ENCODE peak calls at places on chromosomes 5 and 9, in ten cellular contexts. Z is mesothelial cell of epicardium; T is fibroblast of mammary gland; F is psoas muscle; N is ovary; H is foreskin fibroblast; E is endothelial cell; B is gastrocnemius medialis; Y is esophagus squamous epithelium; G is CD4-positive, alpha-beta T cell. U is an unnamed sample.

GRCh38 chr5:97967292-97967691 is 784.2 kb upstream of the RIOK2 start:
- DNase-seq in Z (no peak), T (no peak), F (no peak), N (no peak), H (no peak), E (no peak), B (no peak), Y (no peak), G (no peak), U (no peak)

GRCh38 chr9:79559501-79560181 is 12.1 kb upstream of the TLE4 start:
- DNase-seq in Z (no peak), T (no peak), F (no peak), N (no peak), H (no peak), E (no peak), B (no peak), Y (no peak), G (no peak), U (no peak)

GRCh38 chr9:133658442-133659431 is 22.6 kb downstream of the DBH start:
- DNase-seq in Z (peak), T (peak), F (peak), N (no peak), H (peak), E (no peak), B (peak), Y (no peak), G (no peak), U (no peak)

GRCh38 chr5:106964102-106964501 is 706.6 kb downstream of the EFNA5 start:
- DNase-seq in Z (no peak), T (no peak), F (no peak), N (no peak), H (peak), E (no peak), B (no peak), Y (no peak), G (no peak), U (no peak)

GRCh38 chr9:133439337-133439736 is 17.2 kb downstream of the ADAMTS13 start:
- DNase-seq in Z (no peak), T (no peak), F (no peak), N (no peak), H (no peak), E (no peak), B (no peak), Y (no peak), G (no peak), U (no peak)

GRCh38 chr5:3343911-3344310 is 251.7 kb upstream of the IRX1 start:
- DNase-seq in Z (no peak), T (no peak), F (no peak), N (no peak), H (no peak), E (no peak), B (no peak), Y (no peak), G (no peak), U (no peak)

GRCh38 chr5:109410389-109411174 is 808 bp upstream of the PJA2 start:
- DNase-seq in Z (peak), T (peak), F (peak), N (peak), H (peak), E (peak), B (peak), Y (peak), G (peak), U (peak)

GRCh38 chr9:138114501-138115245 is 237.1 kb downstream of the CACNA1B start:
- DNase-seq in Z (peak), T (no peak), F (no peak), N (no peak), H (no peak), E (no peak), B (no peak), Y (no peak), G (no peak), U (no peak)

GRCh38 chr9:112051812-112052211 is 123.3 kb downstream of the SUSD1 start:
- DNase-seq in Z (no peak), T (peak), F (no peak), N (no peak), H (peak), E (no peak), B (no peak), Y (no peak), G (no peak), U (no peak)

GRCh38 chr9:113952651-113953050 is 76.5 kb downstream of the ZNF618 start:
- DNase-seq in Z (no peak), T (no peak), F (no peak), N (no peak), H (no peak), E (no peak), B (no peak), Y (no peak), G (no peak), U (no peak)

GRCh38 chr5:115262066-115262404 is 642 bp downstream of the PGGT1B start:
- DNase-seq in Z (no peak), T (no peak), F (no peak), N (no peak), H (peak), E (no peak), B (no peak), Y (no peak), G (no peak), U (no peak)

GRCh38 chr9:27276182-27277030 is 20.5 kb downstream of the EQTN start:
- DNase-seq in Z (no peak), T (peak), F (no peak), N (no peak), H (peak), E (peak), B (no peak), Y (no peak), G (no peak), U (no peak)

GRCh38 chr5:60102961-60103683 is 209.6 kb upstream of the PDE4D start:
- DNase-seq in Z (no peak), T (peak), F (no peak), N (no peak), H (peak), E (no peak), B (no peak), Y (no peak), G (no peak), U (no peak)

DNA sequence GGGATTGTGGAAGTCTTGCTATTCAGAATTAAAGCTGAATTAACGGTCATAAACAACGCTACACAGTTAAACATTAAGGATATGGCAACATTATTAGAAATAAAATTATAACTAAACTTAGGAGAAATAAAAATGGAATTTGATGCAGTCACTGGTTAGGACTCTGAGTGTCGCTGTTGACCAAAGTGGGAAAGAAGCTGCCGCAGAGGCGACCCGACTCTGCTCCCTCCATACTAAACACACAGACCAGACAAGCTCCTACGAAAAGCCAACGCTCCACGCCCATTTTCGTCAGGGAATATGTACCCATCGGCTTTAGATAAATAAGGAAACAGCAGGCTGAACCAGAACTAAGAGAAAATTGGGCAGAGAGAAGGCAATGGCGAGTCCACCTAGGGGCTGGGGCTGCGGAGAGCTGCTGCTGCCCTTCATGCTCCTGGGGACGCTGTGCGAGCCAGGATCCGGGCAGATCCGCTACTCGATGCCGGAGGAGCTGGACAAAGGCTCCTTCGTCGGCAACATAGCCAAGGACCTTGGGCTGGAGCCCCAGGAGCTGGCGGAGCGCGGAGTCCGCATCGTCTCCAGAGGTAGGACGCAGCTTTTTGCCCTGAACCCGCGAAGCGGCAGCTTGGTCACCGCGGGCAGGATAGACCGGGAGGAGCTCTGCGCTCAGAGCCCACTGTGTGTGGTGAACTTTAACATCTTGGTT is at the start of gene PCDHGA5:
- DNase-seq in Z (no peak), T (peak), F (no peak), N (no peak), H (peak), E (no peak), B (no peak), Y (no peak), G (no peak), U (no peak)
- TF ChIP-seq CTCF in Z (no peak), T (peak), F (no peak), N (no peak), H (peak), E (no peak), B (no peak), Y (no peak), G (no peak), U (no peak)

GRCh38 chr5:80187274-80187673 is 68.6 kb downstream of the SERINC5 start:
- DNase-seq in Z (no peak), T (peak), F (no peak), N (no peak), H (no peak), E (no peak), B (no peak), Y (no peak), G (no peak), U (no peak)

GRCh38 chr5:80189201-80189600 is 66.6 kb downstream of the SERINC5 start:
- DNase-seq in Z (no peak), T (no peak), F (no peak), N (no peak), H (no peak), E (no peak), B (no peak), Y (no peak), G (no peak), U (no peak)

GRCh38 chr5:80186634-80187033 is 69.2 kb downstream of the SERINC5 start:
- DNase-seq in Z (no peak), T (peak), F (no peak), N (no peak), H (peak), E (no peak), B (no peak), Y (no peak), G (no peak), U (peak)

GRCh38 chr5:80189701-80190100 is 66.1 kb downstream of the SERINC5 start:
- DNase-seq in Z (no peak), T (no peak), F (no peak), N (no peak), H (no peak), E (no peak), B (no peak), Y (no peak), G (no peak), U (no peak)

GRCh38 chr5:80187691-80188090 is 68.2 kb downstream of the SERINC5 start:
- DNase-seq in Z (no peak), T (no peak), F (no peak), N (no peak), H (no peak), E (no peak), B (no peak), Y (no peak), G (no peak), U (no peak)
- TF ChIP-seq CTCF in Z (no peak), T (no peak), F (no peak), N (no peak), H (no peak), E (no peak), B (no peak), Y (no peak), G (no peak), U (no peak)

GRCh38 chr5:138725153-138725884 is 27.9 kb upstream of the CTNNA1 start:
- DNase-seq in Z (peak), T (peak), F (peak), N (no peak), H (peak), E (peak), B (peak), Y (no peak), G (no peak), U (no peak)
- TF ChIP-seq CTCF in Z (no peak), T (peak), F (peak), N (no peak), H (no peak), E (no peak), B (no peak), Y (peak), G (no peak), U (no peak)

GRCh38 chr9:71683598-71684235 is 84.6 kb downstream of the CEMIP2 start:
- DNase-seq in Z (no peak), T (peak), F (no peak), N (peak), H (peak), E (no peak), B (no peak), Y (no peak), G (no peak), U (peak)
- TF ChIP-seq CTCF in Z (no peak), T (peak), F (no peak), N (peak), H (peak), E (no peak), B (no peak), Y (no peak), G (no peak), U (peak)

GRCh38 chr5:32251864-32252458 is 60.8 kb downstream of the MTMR12 start:
- DNase-seq in Z (no peak), T (no peak), F (no peak), N (no peak), H (no peak), E (no peak), B (no peak), Y (no peak), G (no peak), U (no peak)
- TF ChIP-seq CTCF in Z (no peak), T (no peak), F (no peak), N (no peak), H (no peak), E (no peak), B (no peak), Y (no peak), G (no peak), U (no peak)

DNA sequence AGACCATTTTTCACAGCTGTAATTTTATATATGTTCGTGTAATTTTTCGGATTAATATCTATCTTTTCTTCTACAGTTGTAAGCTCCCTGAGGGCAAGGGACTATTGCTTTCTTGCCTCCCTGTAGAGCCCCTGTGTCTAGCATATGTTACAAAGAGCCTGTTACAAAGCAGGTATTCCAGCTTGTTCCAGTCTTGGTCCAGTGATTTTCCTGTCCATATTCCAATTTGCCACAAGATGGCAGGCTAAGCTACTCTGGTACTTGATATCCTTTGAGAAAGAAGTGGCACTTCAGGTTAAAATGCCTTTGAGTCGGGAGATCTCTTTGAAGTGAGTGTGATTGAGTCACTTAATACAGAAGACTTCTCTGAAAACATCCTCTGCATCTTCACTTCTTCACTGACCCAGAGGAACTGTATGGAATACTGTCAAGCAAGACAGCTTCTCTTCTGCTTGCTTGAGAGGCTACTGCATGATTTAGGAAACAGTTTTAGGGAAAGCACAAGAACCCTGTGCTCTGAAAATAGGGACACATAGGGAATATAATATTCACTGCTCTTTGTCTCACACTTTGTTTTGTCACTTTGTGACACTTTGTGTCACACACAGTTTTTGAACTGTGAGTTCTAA is 24.5 kb downstream of the CAVIN4 start:
- DNase-seq in Z (no peak), T (peak), F (no peak), N (no peak), H (peak), E (peak), B (no peak), Y (no peak), G (no peak), U (no peak)
- TF ChIP-seq CTCF in Z (peak), T (peak), F (peak), N (no peak), H (peak), E (peak), B (peak), Y (no peak), G (no peak), U (peak)

U was measured in CD14-positive monocyte.